ENCODE peak calls at places on chromosome 20, in seven cellular contexts. One of them, this sample, is unnamed.

GRCh38 chr20:40431112-40431511 is 257.9 kb downstream of the MAFB start:
- DNase-seq in psoas muscle: no peak
- DNase-seq in naive thymus-derived CD4-positive, alpha-beta T cell: no peak
- DNase-seq in CD4-positive, alpha-beta T cell: no peak
- DNase-seq in AG04450: no peak
- DNase-seq in substantia nigra: no peak
- DNase-seq in IMR-90: no peak
- DNase-seq in this sample: no peak

GRCh38 chr20:41098703-41099250 is 38.6 kb upstream of the PLCG1 start:
- DNase-seq in psoas muscle: no peak
- DNase-seq in naive thymus-derived CD4-positive, alpha-beta T cell: no peak
- DNase-seq in CD4-positive, alpha-beta T cell: no peak
- DNase-seq in AG04450: peak
- DNase-seq in substantia nigra: no peak
- DNase-seq in IMR-90: peak
- DNase-seq in this sample: no peak

GRCh38 chr20:18913701-18914100 is 100.1 kb downstream of the SCP2D1 start:
- DNase-seq in psoas muscle: no peak
- DNase-seq in naive thymus-derived CD4-positive, alpha-beta T cell: no peak
- DNase-seq in CD4-positive, alpha-beta T cell: no peak
- DNase-seq in AG04450: no peak
- DNase-seq in substantia nigra: no peak
- DNase-seq in IMR-90: no peak
- DNase-seq in this sample: no peak

GRCh38 chr20:33252460-33252859 is 16.7 kb downstream of the BPIFA1 start:
- DNase-seq in psoas muscle: no peak
- DNase-seq in naive thymus-derived CD4-positive, alpha-beta T cell: no peak
- DNase-seq in CD4-positive, alpha-beta T cell: no peak
- DNase-seq in AG04450: no peak
- DNase-seq in substantia nigra: no peak
- DNase-seq in IMR-90: no peak
- DNase-seq in this sample: no peak

GRCh38 chr20:48092596-48093280 is 307.5 kb upstream of the SULF2 start:
- DNase-seq in psoas muscle: no peak
- DNase-seq in naive thymus-derived CD4-positive, alpha-beta T cell: no peak
- DNase-seq in CD4-positive, alpha-beta T cell: no peak
- DNase-seq in AG04450: no peak
- DNase-seq in substantia nigra: no peak
- DNase-seq in IMR-90: no peak
- DNase-seq in this sample: no peak

GRCh38 chr20:53622247-53623114 is 28.8 kb upstream of the ZNF217 start:
- DNase-seq in psoas muscle: no peak
- DNase-seq in naive thymus-derived CD4-positive, alpha-beta T cell: no peak
- DNase-seq in CD4-positive, alpha-beta T cell: no peak
- DNase-seq in AG04450: no peak
- DNase-seq in substantia nigra: no peak
- DNase-seq in IMR-90: no peak
- DNase-seq in this sample: no peak

GRCh38 chr20:46809961-46810360 is 84.7 kb upstream of the EYA2 start:
- DNase-seq in psoas muscle: no peak
- DNase-seq in naive thymus-derived CD4-positive, alpha-beta T cell: no peak
- DNase-seq in CD4-positive, alpha-beta T cell: no peak
- DNase-seq in AG04450: no peak
- DNase-seq in substantia nigra: no peak
- DNase-seq in IMR-90: no peak
- DNase-seq in this sample: no peak

GRCh38 chr20:18252597-18253451 is 35.5 kb upstream of the ZNF133 start:
- DNase-seq in psoas muscle: no peak
- DNase-seq in naive thymus-derived CD4-positive, alpha-beta T cell: no peak
- DNase-seq in CD4-positive, alpha-beta T cell: no peak
- DNase-seq in AG04450: no peak
- DNase-seq in substantia nigra: no peak
- DNase-seq in IMR-90: no peak
- DNase-seq in this sample: no peak

GRCh38 chr20:41052742-41053419 is 24.3 kb downstream of the TOP1 start:
- DNase-seq in psoas muscle: no peak
- DNase-seq in naive thymus-derived CD4-positive, alpha-beta T cell: no peak
- DNase-seq in CD4-positive, alpha-beta T cell: no peak
- DNase-seq in AG04450: no peak
- DNase-seq in substantia nigra: no peak
- DNase-seq in IMR-90: peak
- DNase-seq in this sample: no peak

GRCh38 chr20:53409177-53409576 is 184.5 kb downstream of the ZNF217 start:
- DNase-seq in psoas muscle: no peak
- DNase-seq in naive thymus-derived CD4-positive, alpha-beta T cell: no peak
- DNase-seq in CD4-positive, alpha-beta T cell: no peak
- DNase-seq in AG04450: no peak
- DNase-seq in substantia nigra: no peak
- DNase-seq in IMR-90: no peak
- DNase-seq in this sample: no peak

GRCh38 chr20:31508517-31509244 is 5.6 kb upstream of the HM13 start:
- DNase-seq in psoas muscle: no peak
- DNase-seq in naive thymus-derived CD4-positive, alpha-beta T cell: no peak
- DNase-seq in CD4-positive, alpha-beta T cell: no peak
- DNase-seq in AG04450: no peak
- DNase-seq in substantia nigra: no peak
- DNase-seq in IMR-90: no peak
- DNase-seq in this sample: no peak

GRCh38 chr20:8043687-8044278 is 24.2 kb upstream of the TMX4 start:
- DNase-seq in psoas muscle: no peak
- DNase-seq in naive thymus-derived CD4-positive, alpha-beta T cell: peak
- DNase-seq in CD4-positive, alpha-beta T cell: no peak
- DNase-seq in AG04450: no peak
- DNase-seq in substantia nigra: no peak
- DNase-seq in IMR-90: peak
- DNase-seq in this sample: peak

GRCh38 chr20:48786916-48787676 is 40.7 kb downstream of the PREX1 start:
- DNase-seq in psoas muscle: no peak
- DNase-seq in naive thymus-derived CD4-positive, alpha-beta T cell: no peak
- DNase-seq in CD4-positive, alpha-beta T cell: no peak
- DNase-seq in AG04450: no peak
- DNase-seq in substantia nigra: no peak
- DNase-seq in IMR-90: no peak
- DNase-seq in this sample: no peak

GRCh38 chr20:24102290-24102689 is 113.7 kb upstream of the GGTLC1 start:
- DNase-seq in psoas muscle: no peak
- DNase-seq in naive thymus-derived CD4-positive, alpha-beta T cell: peak
- DNase-seq in CD4-positive, alpha-beta T cell: no peak
- DNase-seq in AG04450: no peak
- DNase-seq in substantia nigra: no peak
- DNase-seq in IMR-90: no peak
- DNase-seq in this sample: no peak

GRCh38 chr20:36217226-36217625 is 19.1 kb upstream of the AAR2 start:
- DNase-seq in psoas muscle: no peak
- DNase-seq in naive thymus-derived CD4-positive, alpha-beta T cell: no peak
- DNase-seq in CD4-positive, alpha-beta T cell: no peak
- DNase-seq in AG04450: no peak
- DNase-seq in substantia nigra: no peak
- DNase-seq in IMR-90: no peak
- DNase-seq in this sample: no peak

GRCh38 chr20:20743511-20744169 is 31.2 kb upstream of the RALGAPA2 start:
- DNase-seq in psoas muscle: peak
- DNase-seq in naive thymus-derived CD4-positive, alpha-beta T cell: no peak
- DNase-seq in CD4-positive, alpha-beta T cell: no peak
- DNase-seq in AG04450: no peak
- DNase-seq in substantia nigra: peak
- DNase-seq in IMR-90: no peak
- DNase-seq in this sample: no peak

GRCh38 chr20:33969563-33969962 is 24.1 kb upstream of the RALY start:
- DNase-seq in psoas muscle: no peak
- DNase-seq in naive thymus-derived CD4-positive, alpha-beta T cell: no peak
- DNase-seq in CD4-positive, alpha-beta T cell: no peak
- DNase-seq in AG04450: no peak
- DNase-seq in substantia nigra: no peak
- DNase-seq in IMR-90: no peak
- DNase-seq in this sample: no peak

GRCh38 chr20:14622796-14623195 is 285.4 kb upstream of the FLRT3 start:
- DNase-seq in psoas muscle: no peak
- DNase-seq in naive thymus-derived CD4-positive, alpha-beta T cell: no peak
- DNase-seq in CD4-positive, alpha-beta T cell: no peak
- DNase-seq in AG04450: no peak
- DNase-seq in substantia nigra: no peak
- DNase-seq in IMR-90: peak
- DNase-seq in this sample: no peak

GRCh38 chr20:37630161-37630560 is 63.7 kb upstream of the CTNNBL1 start:
- DNase-seq in psoas muscle: no peak
- DNase-seq in naive thymus-derived CD4-positive, alpha-beta T cell: no peak
- DNase-seq in CD4-positive, alpha-beta T cell: no peak
- DNase-seq in AG04450: no peak
- DNase-seq in substantia nigra: no peak
- DNase-seq in IMR-90: no peak
- DNase-seq in this sample: no peak

GRCh38 chr20:58693226-58694006 is 816 bp downstream of the NPEPL1 start:
- DNase-seq in psoas muscle: no peak
- DNase-seq in naive thymus-derived CD4-positive, alpha-beta T cell: peak
- DNase-seq in CD4-positive, alpha-beta T cell: no peak
- DNase-seq in AG04450: no peak
- DNase-seq in substantia nigra: no peak
- DNase-seq in IMR-90: no peak
- DNase-seq in this sample: no peak

GRCh38 chr20:53750827-53751393 is 157.3 kb upstream of the ZNF217 start:
- DNase-seq in psoas muscle: no peak
- DNase-seq in naive thymus-derived CD4-positive, alpha-beta T cell: peak
- DNase-seq in CD4-positive, alpha-beta T cell: no peak
- DNase-seq in AG04450: peak
- DNase-seq in substantia nigra: no peak
- DNase-seq in IMR-90: peak
- DNase-seq in this sample: peak

GRCh38 chr20:46253391-46253790 is 54.9 kb downstream of the CDH22 start:
- DNase-seq in psoas muscle: peak
- DNase-seq in naive thymus-derived CD4-positive, alpha-beta T cell: no peak
- DNase-seq in CD4-positive, alpha-beta T cell: no peak
- DNase-seq in AG04450: no peak
- DNase-seq in substantia nigra: no peak
- DNase-seq in IMR-90: no peak
- DNase-seq in this sample: no peak

GRCh38 chr20:10637563-10637962 is 36.2 kb downstream of the JAG1 start:
- DNase-seq in psoas muscle: no peak
- DNase-seq in naive thymus-derived CD4-positive, alpha-beta T cell: no peak
- DNase-seq in CD4-positive, alpha-beta T cell: no peak
- DNase-seq in AG04450: no peak
- DNase-seq in substantia nigra: no peak
- DNase-seq in IMR-90: no peak
- DNase-seq in this sample: no peak
- H3K27ac ChIP-seq in psoas muscle: peak
- H3K27ac ChIP-seq in naive thymus-derived CD4-positive, alpha-beta T cell: no peak
- H3K27ac ChIP-seq in CD4-positive, alpha-beta T cell: no peak
- H3K27ac ChIP-seq in AG04450: no peak
- H3K27ac ChIP-seq in substantia nigra: no peak
- H3K27ac ChIP-seq in IMR-90: no peak
- H3K27ac ChIP-seq in this sample: no peak

DNA sequence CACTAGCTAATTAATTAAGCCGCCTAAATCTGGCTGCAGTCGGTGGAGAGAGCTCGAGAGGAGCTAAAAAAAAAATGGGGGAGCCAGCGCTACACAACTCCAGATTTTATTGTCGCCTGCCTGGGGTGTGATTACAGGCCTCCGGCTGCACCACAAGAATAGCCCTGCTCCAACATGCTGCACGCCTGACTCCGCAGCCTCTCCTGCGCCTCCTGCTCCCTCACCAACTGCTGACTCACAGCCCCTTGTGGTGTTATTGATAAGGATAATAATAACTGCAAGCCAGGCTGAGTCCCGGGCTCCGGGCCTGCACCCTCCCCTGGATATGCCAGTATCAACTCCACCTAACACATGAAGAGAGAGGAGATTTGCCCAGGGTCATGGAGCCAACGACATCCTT is 16.8 kb downstream of the SIRPA start:
- DNase-seq in psoas muscle: no peak
- DNase-seq in naive thymus-derived CD4-positive, alpha-beta T cell: no peak
- DNase-seq in CD4-positive, alpha-beta T cell: no peak
- DNase-seq in AG04450: no peak
- DNase-seq in substantia nigra: no peak
- DNase-seq in IMR-90: no peak
- DNase-seq in this sample: no peak
- H3K27ac ChIP-seq in psoas muscle: no peak
- H3K27ac ChIP-seq in naive thymus-derived CD4-positive, alpha-beta T cell: no peak
- H3K27ac ChIP-seq in CD4-positive, alpha-beta T cell: no peak
- H3K27ac ChIP-seq in AG04450: no peak
- H3K27ac ChIP-seq in substantia nigra: no peak
- H3K27ac ChIP-seq in IMR-90: no peak
- H3K27ac ChIP-seq in this sample: no peak

GRCh38 chr20:961768-962167 is 40.3 kb downstream of the RSPO4 start:
- DNase-seq in psoas muscle: no peak
- DNase-seq in naive thymus-derived CD4-positive, alpha-beta T cell: no peak
- DNase-seq in CD4-positive, alpha-beta T cell: no peak
- DNase-seq in AG04450: no peak
- DNase-seq in substantia nigra: no peak
- DNase-seq in IMR-90: no peak
- DNase-seq in this sample: no peak
- H3K27ac ChIP-seq in psoas muscle: no peak
- H3K27ac ChIP-seq in naive thymus-derived CD4-positive, alpha-beta T cell: no peak
- H3K27ac ChIP-seq in CD4-positive, alpha-beta T cell: no peak
- H3K27ac ChIP-seq in AG04450: no peak
- H3K27ac ChIP-seq in substantia nigra: no peak
- H3K27ac ChIP-seq in IMR-90: no peak
- H3K27ac ChIP-seq in this sample: no peak

DNA sequence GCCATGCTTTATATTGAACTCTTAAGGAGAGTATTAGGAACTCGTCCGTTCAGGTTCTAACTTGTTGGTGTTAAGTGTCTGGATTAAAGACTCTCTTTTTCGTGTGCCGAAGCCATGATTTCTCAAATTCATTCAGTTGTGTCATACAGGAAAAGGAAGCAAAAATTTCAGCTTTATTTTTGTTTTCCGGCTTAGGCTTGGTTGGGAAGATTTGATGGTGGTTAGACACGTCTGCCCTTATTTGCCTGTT is 885 bp downstream of the DNAJC5 start:
- DNase-seq in psoas muscle: no peak
- DNase-seq in naive thymus-derived CD4-positive, alpha-beta T cell: no peak
- DNase-seq in CD4-positive, alpha-beta T cell: no peak
- DNase-seq in AG04450: no peak
- DNase-seq in substantia nigra: no peak
- DNase-seq in IMR-90: peak
- DNase-seq in this sample: peak
- H3K27ac ChIP-seq in psoas muscle: peak
- H3K27ac ChIP-seq in naive thymus-derived CD4-positive, alpha-beta T cell: peak
- H3K27ac ChIP-seq in CD4-positive, alpha-beta T cell: peak
- H3K27ac ChIP-seq in AG04450: no peak
- H3K27ac ChIP-seq in substantia nigra: peak
- H3K27ac ChIP-seq in IMR-90: peak
- H3K27ac ChIP-seq in this sample: peak